ENCODE peak calls at places on chromosomes 3 and 15, in nine cellular contexts. P is NCI-H774, D is fibroblast of mammary gland, J is activated T-cell treated with anti-CD3 and anti-CD28 coated beads for 48 hours, F is KBM-7, Z is cardiac muscle cell, T is adrenal gland, K is AML-193, H is left lung. Q is an unnamed sample.

GRCh38 chr15:70319466-70319865 is 221.7 kb upstream of the TLE3 start:
- DNase-seq in P (no peak), J (no peak), T (no peak), H (no peak), D (no peak), K (no peak), Z (no peak), F (no peak), Q (no peak)

GRCh38 chr15:65979316-65979715 is 110.0 kb downstream of the RAB11A start:
- DNase-seq in D (no peak), H (no peak), Z (no peak), P (no peak), F (no peak), K (no peak), T (peak), J (no peak), Q (no peak)

GRCh38 chr15:93932164-93932776 is 299.1 kb upstream of the MCTP2 start:
- DNase-seq in D (no peak), F (no peak), T (no peak), H (no peak), P (no peak), Z (no peak), K (no peak), J (no peak), Q (no peak)

GRCh38 chr15:61444585-61444984 is 215.5 kb upstream of the RORA start:
- DNase-seq in H (no peak), Z (no peak), D (no peak), K (no peak), J (no peak), F (no peak), T (no peak), P (no peak), Q (no peak)

GRCh38 chr3:196122021-196122687 is 40.3 kb upstream of the TFRC start:
- DNase-seq in H (no peak), K (no peak), F (peak), P (no peak), J (no peak), T (no peak), Z (peak), D (peak), Q (no peak)

GRCh38 chr3:87173071-87173470 is 54.0 kb upstream of the CHMP2B start:
- DNase-seq in H (no peak), P (no peak), T (no peak), Z (peak), J (no peak), F (no peak), K (no peak), D (no peak), Q (no peak)

GRCh38 chr15:70269991-70270751 is 172.5 kb upstream of the TLE3 start:
- DNase-seq in H (no peak), P (no peak), D (peak), F (peak), K (no peak), J (no peak), Z (peak), T (peak), Q (no peak)

GRCh38 chr15:69610264-69610663 is 157.6 kb downstream of the RPLP1 start:
- DNase-seq in K (peak), H (no peak), Z (peak), J (no peak), D (no peak), F (peak), P (no peak), T (no peak), Q (no peak)

GRCh38 chr15:74245342-74245931 is 9.3 kb downstream of the CCDC33 start:
- DNase-seq in H (no peak), T (no peak), K (no peak), P (peak), J (peak), Z (no peak), F (no peak), D (no peak), Q (peak)

GRCh38 chr15:59703979-59704796 is 15.1 kb upstream of the BNIP2 start:
- DNase-seq in Z (no peak), D (no peak), P (no peak), T (no peak), K (no peak), J (no peak), F (no peak), H (no peak), Q (no peak)

GRCh38 chr3:53186726-53187125 is 25.7 kb downstream of the PRKCD start:
- DNase-seq in J (no peak), P (no peak), Z (no peak), T (no peak), D (no peak), H (no peak), K (no peak), F (no peak), Q (no peak)

GRCh38 chr3:194300392-194300758 is 50.8 kb downstream of the CPN2 start:
- DNase-seq in J (no peak), P (no peak), Z (peak), D (peak), K (no peak), T (peak), H (no peak), F (no peak), Q (no peak)

GRCh38 chr15:98154863-98155262 is 194.4 kb downstream of the ARRDC4 start:
- DNase-seq in P (no peak), H (no peak), J (no peak), D (peak), K (no peak), T (no peak), Z (peak), F (no peak), Q (no peak)

GRCh38 chr3:136920904-136921649 is 36.7 kb upstream of the IL20RB start:
- DNase-seq in K (no peak), Z (no peak), F (no peak), H (no peak), D (no peak), J (no peak), T (no peak), P (no peak), Q (no peak)

GRCh38 chr3:119235151-119235550 is 5.5 kb downstream of the B4GALT4 start:
- DNase-seq in P (no peak), T (no peak), Z (peak), F (no peak), K (no peak), H (no peak), J (no peak), D (peak), Q (no peak)

GRCh38 chr15:39963806-39964205 is 29.9 kb downstream of the EIF2AK4 start:
- DNase-seq in Z (no peak), D (no peak), P (no peak), J (no peak), H (no peak), F (no peak), K (no peak), T (no peak), Q (no peak)

GRCh38 chr15:99430881-99431401 is 134.8 kb upstream of the MEF2A start:
- DNase-seq in D (no peak), J (no peak), P (no peak), K (no peak), Z (no peak), H (peak), F (no peak), T (no peak), Q (no peak)

GRCh38 chr3:66498718-66499611 is 1.9 kb downstream of the LRIG1 start:
- DNase-seq in F (peak), P (no peak), T (no peak), D (no peak), K (no peak), H (no peak), Z (no peak), J (no peak), Q (no peak)

GRCh38 chr3:123327956-123328850 is 120.7 kb downstream of the ADCY5 start:
- DNase-seq in P (no peak), T (no peak), Z (no peak), K (no peak), F (no peak), H (peak), D (no peak), J (no peak), Q (no peak)

GRCh38 chr3:43879166-43879565 is 188.4 kb downstream of the ABHD5 start:
- DNase-seq in F (peak), T (no peak), J (no peak), Z (no peak), D (peak), H (no peak), K (no peak), P (no peak), Q (no peak)

GRCh38 chr15:92091155-92091734 is 237.7 kb downstream of the SLCO3A1 start:
- DNase-seq in D (peak), J (no peak), P (peak), Z (peak), K (no peak), F (peak), H (peak), T (no peak), Q (no peak)

GRCh38 chr15:99669250-99669649 is 64.0 kb downstream of the LYSMD4 start:
- DNase-seq in F (no peak), T (no peak), Z (no peak), D (no peak), J (no peak), H (no peak), K (no peak), P (no peak), Q (no peak)

GRCh38 chr3:35438101-35438500 is 201.2 kb upstream of the ARPP21 start:
- DNase-seq in K (no peak), T (no peak), J (no peak), P (no peak), Z (no peak), D (no peak), F (no peak), H (no peak), Q (no peak)

GRCh38 chr3:141331370-141332318 is 36.7 kb upstream of the ZBTB38 start:
- DNase-seq in J (no peak), F (no peak), D (peak), Z (peak), P (no peak), H (no peak), K (no peak), T (peak), Q (no peak)

GRCh38 chr3:73188707-73189106 is 127.2 kb downstream of the EBLN2 start:
- DNase-seq in K (no peak), D (peak), H (no peak), P (no peak), T (no peak), J (no peak), F (no peak), Z (no peak), Q (no peak)

GRCh38 chr3:124492824-124493223 is 237.4 kb upstream of the UMPS start:
- DNase-seq in Z (peak), K (no peak), T (peak), J (peak), F (peak), H (no peak), P (no peak), D (peak), Q (peak)

GRCh38 chr3:43389388-43390254 is 103.3 kb downstream of the SNRK start:
- DNase-seq in P (no peak), D (peak), J (peak), Z (peak), T (peak), K (peak), H (no peak), F (peak), Q (no peak)

GRCh38 chr15:101558217-101558941 is 68.9 kb upstream of the PCSK6 start:
- DNase-seq in D (no peak), H (no peak), K (no peak), P (no peak), F (peak), Z (peak), J (no peak), T (no peak), Q (no peak)

GRCh38 chr3:183085634-183086390 is 13.5 kb downstream of the MCCC1 start:
- DNase-seq in J (no peak), K (peak), F (peak), D (peak), T (no peak), P (no peak), Z (peak), H (peak), Q (peak)

GRCh38 chr3:58564456-58565160 is 12.6 kb downstream of the FAM107A start:
- DNase-seq in J (no peak), P (no peak), H (no peak), D (peak), T (no peak), K (no peak), F (no peak), Z (peak), Q (no peak)

GRCh38 chr3:48187579-48188265 is 495 bp downstream of the CDC25A start:
- DNase-seq in F (peak), Z (peak), D (no peak), J (peak), H (peak), K (no peak), T (no peak), P (no peak), Q (peak)

GRCh38 chr3:71486831-71487230 is 96.7 kb downstream of the FOXP1 start:
- DNase-seq in J (no peak), F (no peak), H (no peak), K (no peak), P (no peak), T (no peak), D (no peak), Z (no peak), Q (no peak)

GRCh38 chr3:120182613-120183524 is 88.6 kb upstream of the GSK3B start:
- DNase-seq in K (peak), Z (peak), H (no peak), T (no peak), F (peak), P (no peak), J (no peak), D (peak), Q (no peak)

GRCh38 chr15:75202251-75203016 is 752 bp downstream of the C15orf39 start:
- DNase-seq in K (peak), D (peak), P (peak), T (peak), F (peak), H (peak), Z (peak), J (peak), Q (no peak)

GRCh38 chr15:35062164-35063099 is 22.7 kb downstream of the NANOGP8 start:
- DNase-seq in K (no peak), D (peak), J (no peak), T (no peak), Z (no peak), F (no peak), P (no peak), H (no peak), Q (no peak)

GRCh38 chr3:149529099-149529498 is 54.6 kb downstream of the TM4SF4 start:
- DNase-seq in T (no peak), Z (no peak), H (no peak), J (no peak), P (no peak), D (no peak), K (no peak), F (no peak), Q (no peak)

GRCh38 chr3:197711973-197712707 is 24.6 kb downstream of the RUBCN start:
- DNase-seq in K (peak), J (peak), D (peak), H (peak), T (peak), Z (peak), F (peak), P (no peak), Q (no peak)

GRCh38 chr3:144643778-144644191 is 672.2 kb downstream of the DIPK2A start:
- DNase-seq in T (no peak), J (no peak), D (peak), F (no peak), Z (peak), H (no peak), P (no peak), K (no peak), Q (no peak)

GRCh38 chr15:29044506-29044905 is 158.7 kb downstream of the APBA2 start:
- DNase-seq in Z (no peak), T (no peak), F (no peak), D (no peak), J (no peak), H (no peak), P (no peak), K (no peak), Q (no peak)

GRCh38 chr3:123405936-123406510 is 42.9 kb downstream of the ADCY5 start:
- DNase-seq in H (no peak), J (no peak), F (no peak), Z (no peak), D (no peak), T (no peak), P (no peak), K (no peak), Q (no peak)

Q was measured in NCI-H1092.